ENCODE peak calls at places on chromosome 18, in five cellular contexts. V is left lung, A is NCI-H2029, S is left colon, B is activated gamma-delta T cell. E is an unnamed sample.
A peak's percentile ranks its signal among the peaks of the same experiment; 100 is the strongest.

GRCh38 chr18:55833543-55833942 is 245.6 kb upstream of the TCF4 start:
- DNase-seq in V (no peak), B (no peak), S (no peak), A (no peak), E (no peak)

GRCh38 chr18:36693931-36694661 is 134.7 kb downstream of the TPGS2 start:
- DNase-seq in B (no peak), S (no peak), V (no peak), A (peak; percentile 88), E (peak; percentile 97)

GRCh38 chr18:50006470-50007046 is 188.4 kb downstream of the MYO5B start:
- DNase-seq in B (no peak), A (no peak), S (no peak), V (no peak), E (no peak)

GRCh38 chr18:77061946-77062517 is 70.6 kb downstream of the MBP start:
- DNase-seq in B (peak; percentile 16), V (peak; percentile 66), S (no peak), A (no peak), E (no peak)

GRCh38 chr18:2515908-2516625 is 55.2 kb downstream of the METTL4 start:
- DNase-seq in A (no peak), V (no peak), S (no peak), B (no peak), E (no peak)

GRCh38 chr18:73881396-73881795 is 266.2 kb downstream of the FBXO15 start:
- DNase-seq in B (no peak), A (no peak), S (no peak), V (no peak), E (no peak)

GRCh38 chr18:69789794-69790193 is 157.9 kb downstream of the CD226 start:
- DNase-seq in B (no peak), V (no peak), S (no peak), A (no peak), E (no peak)

GRCh38 chr18:35713545-35713944 is 132.0 kb downstream of the GALNT1 start:
- DNase-seq in A (no peak), B (no peak), V (no peak), S (no peak), E (no peak)

GRCh38 chr18:45004531-45004930 is 323.8 kb downstream of the SETBP1 start:
- DNase-seq in S (no peak), A (no peak), V (no peak), B (no peak), E (no peak)

GRCh38 chr18:79988925-79989361 is 580 bp upstream of the TXNL4A start:
- DNase-seq in V (peak; percentile 42), B (no peak), S (peak; percentile 15), A (no peak), E (no peak)

GRCh38 chr18:40984856-40985255 is 970.2 kb upstream of the PIK3C3 start:
- DNase-seq in V (no peak), S (no peak), A (no peak), B (no peak), E (no peak)

GRCh38 chr18:12046751-12047335 is 46.8 kb upstream of the ANKRD62 start:
- DNase-seq in B (no peak), S (no peak), A (no peak), V (peak; percentile 29), E (no peak)

GRCh38 chr18:40866013-40866644 is 1088.9 kb upstream of the PIK3C3 start:
- DNase-seq in S (no peak), V (no peak), B (no peak), A (no peak), E (peak; percentile 39)

GRCh38 chr18:4549164-4549920 is 94.2 kb upstream of the DLGAP1 start:
- DNase-seq in S (no peak), B (no peak), V (no peak), A (no peak), E (no peak)

GRCh38 chr18:48680871-48681270 is 142.0 kb downstream of the CTIF start:
- DNase-seq in S (no peak), B (no peak), V (peak; percentile 55), A (no peak), E (no peak)

GRCh38 chr18:31741096-31741735 is 19.5 kb downstream of the SLC25A52 start:
- DNase-seq in B (no peak), S (peak; percentile 55), A (peak; percentile 1), V (no peak), E (peak; percentile 29)

GRCh38 chr18:57997820-57998219 is 46.2 kb upstream of the NEDD4L start:
- DNase-seq in S (no peak), B (no peak), A (no peak), V (no peak), E (no peak)

GRCh38 chr18:23137093-23137640 is 1.9 kb downstream of the CABLES1 start:
- DNase-seq in A (no peak), B (no peak), S (no peak), V (no peak), E (peak; percentile 26)

GRCh38 chr18:79496978-79497637 is 101.4 kb downstream of the NFATC1 start:
- DNase-seq in B (no peak), V (peak; percentile 27), A (no peak), S (peak; percentile 34), E (peak; percentile 24)

GRCh38 chr18:43422483-43422882 is 145.2 kb upstream of the SYT4 start:
- DNase-seq in S (no peak), V (no peak), A (peak; percentile 53), B (no peak), E (peak; percentile 23)

GRCh38 chr18:60040966-60041365 is 141.2 kb downstream of the PMAIP1 start:
- DNase-seq in V (no peak), A (no peak), S (no peak), B (no peak), E (no peak)

GRCh38 chr18:44839239-44839666 is 158.6 kb downstream of the SETBP1 start:
- DNase-seq in A (no peak), V (peak; percentile 75), B (peak; percentile 11), S (peak; percentile 77), E (no peak)

GRCh38 chr18:9101730-9102390 is 639 bp upstream of the NDUFV2 start:
- DNase-seq in B (no peak), S (no peak), V (no peak), A (peak; percentile 55), E (peak; percentile 55)

GRCh38 chr18:23229472-23229871 is 94.2 kb downstream of the CABLES1 start:
- DNase-seq in B (no peak), S (no peak), A (no peak), V (no peak), E (no peak)

GRCh38 chr18:3526421-3527354 is 76.7 kb downstream of the TGIF1 start:
- DNase-seq in B (no peak), A (peak; percentile 84), S (no peak), V (no peak), E (peak; percentile 94)

GRCh38 chr18:48868468-48869466 is 82.0 kb downstream of the SMAD7 start:
- DNase-seq in B (no peak), V (no peak), S (peak; percentile 26), A (no peak), E (no peak)

GRCh38 chr18:21904856-21905255 is 164.3 kb downstream of the MIB1 start:
- DNase-seq in S (peak; percentile 12), A (no peak), B (no peak), V (no peak), E (no peak)

GRCh38 chr18:3554091-3554601 is 104.2 kb downstream of the TGIF1 start:
- DNase-seq in V (no peak), A (no peak), B (no peak), S (no peak), E (peak; percentile 13)

GRCh38 chr18:52337286-52337685 is 2.7 kb upstream of the DCC start:
- DNase-seq in S (no peak), A (no peak), B (no peak), V (no peak), E (no peak)

GRCh38 chr18:8798996-8799395 is 93.6 kb downstream of the MTCL1 start:
- DNase-seq in V (no peak), B (no peak), A (no peak), S (peak; percentile 61), E (no peak)

GRCh38 chr18:8389391-8390340 is 219.6 kb upstream of the RAB12 start:
- DNase-seq in V (peak; percentile 66), S (peak; percentile 67), B (no peak), A (peak; percentile 42), E (peak; percentile 81)

GRCh38 chr18:9016819-9017169 is 85.7 kb upstream of the NDUFV2 start:
- DNase-seq in V (no peak), B (peak; percentile 9), A (no peak), S (no peak), E (no peak)

GRCh38 chr18:77118256-77119090 is 14.1 kb downstream of the MBP start:
- DNase-seq in S (no peak), V (peak; percentile 19), B (no peak), A (no peak), E (no peak)

GRCh38 chr18:57737661-57738060 is 65.5 kb downstream of the ATP8B1 start:
- DNase-seq in S (peak; percentile 31), B (no peak), V (peak; percentile 88), A (no peak), E (no peak)

GRCh38 chr18:58213931-58214431 is 170.0 kb downstream of the NEDD4L start:
- DNase-seq in V (no peak), S (no peak), B (no peak), A (no peak), E (no peak)

GRCh38 chr18:45355944-45356520 is 259.2 kb upstream of the SLC14A2 start:
- DNase-seq in A (no peak), B (no peak), S (no peak), V (no peak), E (no peak)

GRCh38 chr18:35073186-35074105 is 32.2 kb downstream of the MAPRE2 start:
- DNase-seq in B (no peak), V (no peak), A (no peak), S (no peak), E (no peak)